ENCODE peak calls at places on chromosomes 12 and 14, in five cellular contexts. N, L, U, Q and V are unnamed samples.

GRCh38 chr12:122856999-122857671 is 21.9 kb downstream of the HIP1R start:
- DNase-seq in N (no peak), L (no peak), U (no peak), Q (no peak), V (no peak)

GRCh38 chr14:77327111-77327510 is 6.3 kb downstream of the GSTZ1 start:
- DNase-seq in N (no peak), L (peak; percentile 16), U (no peak), Q (no peak), V (no peak)

GRCh38 chr12:109981311-109981710 is 14.9 kb downstream of the GIT2 start:
- DNase-seq in N (no peak), L (no peak), U (no peak), Q (no peak), V (no peak)

GRCh38 chr14:58954874-58955273 is 233.6 kb upstream of the DAAM1 start:
- DNase-seq in N (no peak), L (no peak), U (no peak), Q (no peak), V (no peak)

GRCh38 chr12:46774011-46774633 is 51.7 kb downstream of the SLC38A4 start:
- DNase-seq in N (no peak), L (no peak), U (no peak), Q (no peak), V (no peak)

GRCh38 chr14:68546839-68547238 is 246.0 kb downstream of the ZFP36L1 start:
- DNase-seq in N (peak; percentile 51), L (no peak), U (no peak), Q (no peak), V (no peak)

GRCh38 chr12:106284294-106285105 is 18.0 kb upstream of the TCP11L2 start:
- DNase-seq in N (no peak), L (no peak), U (no peak), Q (no peak), V (no peak)

GRCh38 chr12:128381961-128382360 is 115.0 kb downstream of the TMEM132C start:
- DNase-seq in N (no peak), L (no peak), U (no peak), Q (no peak), V (no peak)

GRCh38 chr14:70289138-70289537 is 70.3 kb downstream of the COX16 start:
- DNase-seq in N (no peak), L (no peak), U (no peak), Q (no peak), V (no peak)

GRCh38 chr12:65685514-65685913 is 138.8 kb upstream of the HMGA2 start:
- DNase-seq in N (no peak), L (no peak), U (no peak), Q (no peak), V (no peak)

GRCh38 chr14:99158150-99158549 is 113.8 kb downstream of the BCL11B start:
- DNase-seq in N (no peak), L (no peak), U (no peak), Q (no peak), V (no peak)

GRCh38 chr12:43979450-43979849 is 143.6 kb downstream of the TMEM117 start:
- DNase-seq in N (no peak), L (no peak), U (no peak), Q (no peak), V (no peak)

GRCh38 chr14:36397357-36397756 is 76.9 kb upstream of the MBIP start:
- DNase-seq in N (no peak), L (no peak), U (no peak), Q (no peak), V (no peak)

GRCh38 chr12:131620520-131620919 is 90.4 kb upstream of the SFSWAP start:
- DNase-seq in N (no peak), L (peak; percentile 11), U (no peak), Q (peak; percentile 33), V (no peak)

GRCh38 chr14:60311417-60311816 is 62.4 kb downstream of the PPM1A start:
- DNase-seq in N (peak; percentile 9), L (no peak), U (no peak), Q (no peak), V (no peak)

GRCh38 chr14:105641075-105641937 is 114.9 kb downstream of the TMEM121 start:
- DNase-seq in N (no peak), L (no peak), U (no peak), Q (no peak), V (no peak)

GRCh38 chr12:790253-790563 is 37.8 kb downstream of the WNK1 start:
- DNase-seq in N (no peak), L (no peak), U (no peak), Q (no peak), V (no peak)

DNA sequence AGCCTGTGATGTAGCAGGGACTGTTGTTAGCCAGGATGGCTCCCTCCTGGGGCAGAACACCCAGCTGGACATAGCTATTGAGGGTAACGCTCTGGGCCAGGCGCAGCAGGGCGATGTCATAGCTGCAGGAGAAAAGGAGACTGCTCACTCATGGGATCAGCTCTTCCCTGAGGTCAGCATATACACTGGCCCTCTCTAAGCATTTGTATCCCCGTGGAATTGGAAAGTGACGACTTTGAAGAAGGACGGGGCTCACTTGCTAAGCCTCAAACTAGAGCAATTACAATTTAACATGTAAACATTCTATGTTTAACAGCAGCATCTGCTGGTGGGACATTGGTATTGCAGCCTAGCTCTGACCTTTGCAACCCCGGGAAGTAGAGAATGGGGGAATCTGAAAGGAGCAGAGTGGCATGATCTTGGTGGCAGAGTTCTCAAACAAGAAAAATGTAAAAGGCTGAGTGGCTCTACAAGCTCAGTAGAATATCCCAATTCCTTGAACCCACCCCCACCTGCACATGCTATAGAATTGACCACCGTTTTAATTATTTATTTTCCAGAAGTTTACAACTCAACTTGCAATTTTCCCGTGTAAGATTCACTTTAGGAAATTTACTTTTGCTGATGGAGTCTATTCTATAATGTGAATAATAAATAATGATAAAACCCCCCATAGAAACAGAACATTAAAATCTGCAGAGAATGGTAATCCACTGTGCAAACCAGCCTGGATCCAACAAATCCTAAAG is 5.0 kb downstream of the CELA1 start:
- DNase-seq in N (peak; percentile 28), L (peak; percentile 67), U (peak; percentile 70), Q (peak; percentile 75), V (peak; percentile 71)
- TF ChIP-seq CTCF in N (peak; percentile 98), L (peak; percentile 91), U (peak; percentile 99), Q (peak; percentile 91), V (peak; percentile 96)

GRCh38 chr12:124939428-124940142 is 25.1 kb upstream of the UBC start:
- DNase-seq in N (peak; percentile 84), L (peak; percentile 87), U (peak; percentile 88), Q (peak; percentile 90), V (peak; percentile 92)
- TF ChIP-seq CTCF in N (no peak), L (no peak), U (no peak), Q (no peak), V (no peak)

DNA sequence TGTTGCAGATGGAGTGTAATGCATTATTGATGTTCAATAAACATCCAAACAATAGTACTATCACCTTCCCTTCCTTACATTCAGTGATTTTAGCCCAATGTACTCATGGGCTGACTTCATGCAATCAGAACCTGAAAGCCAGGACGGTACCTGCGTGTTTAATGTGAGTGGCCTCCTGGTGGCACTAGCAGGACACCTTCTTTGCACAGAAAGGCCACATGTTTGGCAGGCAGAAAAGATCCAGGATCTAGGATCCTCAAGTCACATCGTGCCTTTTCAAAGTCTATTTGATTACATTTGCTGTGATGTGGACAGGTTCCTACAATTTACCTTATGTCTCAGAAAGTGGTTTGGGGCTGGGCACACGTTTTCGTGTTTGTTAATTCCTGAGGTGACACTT is 82.9 kb downstream of the NEDD1 start:
- DNase-seq in N (no peak), L (no peak), U (no peak), Q (peak; percentile 50), V (peak; percentile 28)
- TF ChIP-seq CTCF in N (no peak), L (peak; percentile 13), U (no peak), Q (no peak), V (no peak)

DNA sequence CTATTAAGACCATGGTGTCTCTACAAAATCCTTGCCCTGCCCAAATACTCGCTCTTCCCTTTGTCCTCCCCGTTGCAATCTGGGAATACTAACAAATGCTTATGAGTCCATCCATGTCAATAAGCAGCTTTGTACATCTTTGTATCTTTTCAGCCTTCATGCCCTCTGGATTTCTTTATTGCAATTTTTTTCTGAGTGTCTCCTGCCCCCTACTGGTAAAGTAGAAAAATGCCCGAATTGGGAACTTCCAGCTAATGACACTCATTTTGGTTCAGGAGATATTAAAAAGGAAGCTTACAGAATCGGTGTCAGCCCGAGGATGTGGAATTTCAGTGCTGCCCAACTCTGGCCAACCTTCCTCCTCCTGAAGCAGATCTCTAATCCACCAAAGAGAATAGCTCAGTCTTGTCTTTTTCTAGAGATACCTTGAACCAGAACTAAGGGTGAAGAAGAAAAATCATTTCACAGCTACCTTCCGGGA is 46.0 kb downstream of the SH2B3 start:
- DNase-seq in N (no peak), L (no peak), U (peak; percentile 28), Q (no peak), V (no peak)
- TF ChIP-seq CTCF in N (peak; percentile 80), L (peak; percentile 69), U (peak; percentile 78), Q (peak; percentile 75), V (peak; percentile 70)